ENCODE peak calls at places on chromosomes 16 and 17, in seven cellular contexts. B, Y, G, I, R, K and T are unnamed samples.

GRCh38 chr17:74361613-74362391 is at the start of gene BTBD17:
- DNase-seq in B (no peak), Y (peak), G (no peak), I (peak), R (no peak), K (peak), T (peak)

GRCh38 chr17:51056813-51057510 is 63.7 kb downstream of the SPAG9 start:
- DNase-seq in B (no peak), Y (peak), G (peak), I (no peak), R (peak), K (peak), T (peak)

GRCh38 chr17:79991924-79992656 is 43.6 kb downstream of the TBC1D16 start:
- DNase-seq in B (no peak), Y (peak), G (no peak), I (peak), R (no peak), K (peak), T (peak)

GRCh38 chr16:31439519-31439918 is 3.1 kb downstream of the ZNF843 start:
- DNase-seq in B (peak), Y (no peak), G (no peak), I (no peak), R (no peak), K (no peak), T (no peak)

GRCh38 chr17:16491703-16492612 is at the start of gene LRRC75A:
- DNase-seq in B (no peak), Y (peak), G (no peak), I (peak), R (no peak), K (peak), T (peak)

GRCh38 chr17:31439716-31440115 is 48.2 kb downstream of the RAB11FIP4 start:
- DNase-seq in B (no peak), Y (no peak), G (no peak), I (no peak), R (no peak), K (no peak), T (no peak)

GRCh38 chr17:5508855-5509254 is 22.5 kb downstream of the MIS12 start:
- DNase-seq in B (no peak), Y (peak), G (no peak), I (no peak), R (no peak), K (no peak), T (no peak)

GRCh38 chr16:69073181-69073669 is 32.2 kb upstream of the HAS3 start:
- DNase-seq in B (no peak), Y (peak), G (peak), I (no peak), R (no peak), K (peak), T (no peak)

GRCh38 chr16:75420987-75421819 is 12.1 kb downstream of the CFDP1 start:
- DNase-seq in B (peak), Y (peak), G (no peak), I (peak), R (no peak), K (no peak), T (peak)

GRCh38 chr17:67385122-67385988 is 8.3 kb downstream of the PITPNC1 start:
- DNase-seq in B (no peak), Y (no peak), G (no peak), I (no peak), R (no peak), K (no peak), T (no peak)

GRCh38 chr16:68389006-68389405 is 59.3 kb downstream of the SMPD3 start:
- DNase-seq in B (no peak), Y (no peak), G (no peak), I (no peak), R (no peak), K (no peak), T (no peak)

GRCh38 chr16:46736695-46737094 is 11.4 kb downstream of the MYLK3 start:
- DNase-seq in B (peak), Y (no peak), G (no peak), I (no peak), R (no peak), K (no peak), T (no peak)

GRCh38 chr17:32445976-32446375 is 1.7 kb downstream of the PSMD11 start:
- DNase-seq in B (no peak), Y (no peak), G (no peak), I (no peak), R (no peak), K (peak), T (no peak)

GRCh38 chr17:28716740-28717577 is 709 bp downstream of the RAB34 start:
- DNase-seq in B (peak), Y (peak), G (peak), I (peak), R (no peak), K (no peak), T (peak)

GRCh38 chr16:31477220-31478216 is 5.4 kb upstream of the SLC5A2 start:
- DNase-seq in B (no peak), Y (peak), G (no peak), I (no peak), R (no peak), K (no peak), T (no peak)

GRCh38 chr16:58024673-58025350 is 742 bp upstream of the MMP15 start:
- DNase-seq in B (no peak), Y (peak), G (no peak), I (peak), R (no peak), K (no peak), T (no peak)

GRCh38 chr17:81322271-81323082 is 27.4 kb upstream of the SLC38A10 start:
- DNase-seq in B (no peak), Y (no peak), G (peak), I (no peak), R (no peak), K (peak), T (peak)

GRCh38 chr17:50719924-50720805 is 762 bp downstream of the LUC7L3 start:
- DNase-seq in B (no peak), Y (no peak), G (no peak), I (no peak), R (no peak), K (no peak), T (peak)

GRCh38 chr16:716250-716607 is 1.3 kb downstream of the METRN start:
- DNase-seq in B (no peak), Y (no peak), G (no peak), I (no peak), R (no peak), K (no peak), T (peak)

GRCh38 chr17:80992948-80993624 is 1.4 kb downstream of the CHMP6 start:
- DNase-seq in B (no peak), Y (peak), G (no peak), I (no peak), R (no peak), K (no peak), T (no peak)

GRCh38 chr16:88058817-88059216 is 107.6 kb downstream of the BANP start:
- DNase-seq in B (no peak), Y (no peak), G (no peak), I (no peak), R (no peak), K (no peak), T (no peak)

GRCh38 chr16:57576429-57576870 is 34.0 kb downstream of the ADGRG5 start:
- DNase-seq in B (peak), Y (peak), G (peak), I (peak), R (peak), K (peak), T (peak)

GRCh38 chr17:70137451-70138230 is 31.7 kb upstream of the KCNJ2 start:
- DNase-seq in B (peak), Y (peak), G (no peak), I (no peak), R (peak), K (peak), T (peak)

GRCh38 chr16:56610609-56611111 is 2.3 kb downstream of the MT2A start:
- DNase-seq in B (no peak), Y (peak), G (no peak), I (no peak), R (no peak), K (no peak), T (peak)

GRCh38 chr16:55569025-55569424 is 2.5 kb downstream of the CAPNS2 start:
- DNase-seq in B (peak), Y (no peak), G (no peak), I (no peak), R (no peak), K (no peak), T (no peak)

GRCh38 chr17:44587339-44587738 is 30.1 kb downstream of the FZD2 start:
- DNase-seq in B (no peak), Y (peak), G (peak), I (peak), R (peak), K (peak), T (peak)

GRCh38 chr17:27455914-27456680 is at the start of gene KSR1:
- DNase-seq in B (peak), Y (peak), G (peak), I (peak), R (no peak), K (peak), T (peak)

GRCh38 chr17:21289175-21289901 is 4.8 kb downstream of the MAP2K3 start:
- DNase-seq in B (no peak), Y (no peak), G (no peak), I (no peak), R (no peak), K (no peak), T (no peak)

GRCh38 chr17:76480676-76481075 is 13.3 kb downstream of the AANAT start:
- DNase-seq in B (peak), Y (no peak), G (no peak), I (no peak), R (no peak), K (no peak), T (peak)

GRCh38 chr16:86572041-86572521 is 5.5 kb downstream of the FOXC2 start:
- DNase-seq in B (peak), Y (no peak), G (no peak), I (no peak), R (no peak), K (no peak), T (no peak)

GRCh38 chr16:87742781-87743490 is 22.9 kb downstream of the KLHDC4 start:
- DNase-seq in B (no peak), Y (no peak), G (no peak), I (no peak), R (no peak), K (no peak), T (no peak)

GRCh38 chr17:4509923-4510614 is 11.4 kb downstream of the SPNS2 start:
- DNase-seq in B (peak), Y (no peak), G (no peak), I (peak), R (no peak), K (no peak), T (no peak)

GRCh38 chr17:76570877-76571471 is 14.7 kb downstream of the ST6GALNAC2 start:
- DNase-seq in B (no peak), Y (no peak), G (no peak), I (no peak), R (no peak), K (no peak), T (no peak)

GRCh38 chr17:50297407-50297865 is 23.2 kb downstream of the TMEM92 start:
- DNase-seq in B (peak), Y (peak), G (peak), I (peak), R (no peak), K (peak), T (peak)

GRCh38 chr16:53219795-53220194 is 165.0 kb downstream of the CHD9 start:
- DNase-seq in B (no peak), Y (no peak), G (no peak), I (no peak), R (no peak), K (no peak), T (no peak)

GRCh38 chr17:980406-981291 is 1.1 kb upstream of the NXN start:
- DNase-seq in B (peak), Y (peak), G (peak), I (peak), R (no peak), K (peak), T (peak)

GRCh38 chr17:50541916-50542688 is 4.9 kb upstream of the SPATA20 start:
- DNase-seq in B (peak), Y (peak), G (peak), I (peak), R (no peak), K (peak), T (peak)

GRCh38 chr17:49231563-49231894 is 942 bp upstream of the PHOSPHO1 start:
- DNase-seq in B (no peak), Y (no peak), G (no peak), I (no peak), R (no peak), K (no peak), T (no peak)
- H3K4me3 ChIP-seq in B (no peak), Y (no peak), G (no peak), I (peak), R (no peak), K (no peak), T (no peak)

GRCh38 chr17:58996968-58997367 is 109.7 kb downstream of the TRIM37 start:
- DNase-seq in B (no peak), Y (no peak), G (no peak), I (no peak), R (no peak), K (no peak), T (no peak)

GRCh38 chr17:58995247-58995940 is 111.3 kb downstream of the TRIM37 start:
- DNase-seq in B (no peak), Y (no peak), G (no peak), I (no peak), R (no peak), K (no peak), T (no peak)

GRCh38 chr17:58998871-58999270 is 107.8 kb downstream of the TRIM37 start:
- DNase-seq in B (no peak), Y (no peak), G (no peak), I (no peak), R (no peak), K (no peak), T (no peak)

GRCh38 chr17:59000022-59000421 is 106.7 kb downstream of the TRIM37 start:
- DNase-seq in B (no peak), Y (no peak), G (no peak), I (no peak), R (no peak), K (no peak), T (no peak)

DNA sequence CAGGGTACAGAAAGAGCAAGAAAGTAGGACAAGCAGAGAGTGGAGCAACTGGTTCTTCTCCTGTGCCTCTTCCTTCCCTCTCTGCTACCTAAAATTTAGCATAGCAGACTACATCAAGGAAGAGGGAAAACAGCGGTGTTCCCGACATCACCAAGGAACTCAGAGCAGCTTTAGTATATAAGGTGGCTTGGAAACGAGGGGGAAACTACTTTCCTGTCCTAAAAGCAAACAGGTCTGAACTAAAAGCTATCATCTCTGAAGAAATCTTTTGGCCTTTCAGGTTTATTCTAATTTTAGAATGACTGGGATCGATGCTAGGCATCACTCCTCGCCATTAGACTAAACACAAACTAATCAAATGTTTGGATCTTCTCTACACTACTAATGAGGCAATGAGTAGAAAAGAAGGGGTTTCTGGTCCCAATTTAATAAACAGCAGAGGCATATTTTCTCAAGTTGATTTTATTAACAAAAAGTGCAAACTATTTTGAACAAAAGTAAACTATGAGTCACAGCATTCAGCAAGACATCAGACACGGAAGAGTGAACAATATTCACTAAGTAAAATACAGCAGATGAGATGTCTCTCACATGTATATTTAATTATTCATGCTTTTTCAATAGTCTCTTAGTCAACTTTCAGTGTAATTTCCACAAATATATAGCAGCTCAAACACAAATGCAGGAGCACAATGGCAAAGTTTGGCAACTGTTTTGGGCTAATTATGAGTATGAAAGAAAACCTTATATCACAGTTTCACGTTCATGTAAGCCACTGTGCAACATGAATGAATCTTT is 108.7 kb downstream of the TRIM37 start:
- DNase-seq in B (no peak), Y (no peak), G (no peak), I (no peak), R (no peak), K (no peak), T (no peak)
- H3K27ac ChIP-seq in B (no peak), Y (no peak), G (peak), I (no peak), R (no peak), K (no peak), T (no peak)

GRCh38 chr16:3087243-3087791 is 11.8 kb downstream of the ZSCAN10 start:
- DNase-seq in B (no peak), Y (no peak), G (no peak), I (peak), R (no peak), K (no peak), T (peak)
- H3K4me3 ChIP-seq in B (peak), Y (no peak), G (no peak), I (peak), R (no peak), K (no peak), T (no peak)

GRCh38 chr17:57017625-57018024 is 39.7 kb downstream of the SCPEP1 start:
- DNase-seq in B (no peak), Y (no peak), G (no peak), I (no peak), R (no peak), K (no peak), T (no peak)
- H3K27ac ChIP-seq in B (no peak), Y (no peak), G (no peak), I (no peak), R (no peak), K (no peak), T (no peak)

GRCh38 chr16:28188085-28188916 is 23.5 kb downstream of the XPO6 start:
- DNase-seq in B (no peak), Y (no peak), G (no peak), I (no peak), R (no peak), K (no peak), T (no peak)
- H3K4me3 ChIP-seq in B (no peak), Y (no peak), G (no peak), I (no peak), R (no peak), K (no peak), T (no peak)

GRCh38 chr17:64658931-64659330 is 3.2 kb downstream of the SMURF2 start:
- DNase-seq in B (no peak), Y (no peak), G (peak), I (no peak), R (no peak), K (no peak), T (no peak)
- H3K27ac ChIP-seq in B (no peak), Y (no peak), G (peak), I (no peak), R (no peak), K (no peak), T (no peak)